ENCODE peak calls at places on chromosomes 7 and 10, in ten cellular contexts. F is ovary; U is CD8-positive, alpha-beta T cell; G is esophagus squamous epithelium; N is uterus; Q is mammary epithelial cell; J is GM23248; P is suprapubic skin; K is neuronal stem cell; B is left ventricle myocardium inferior. M is an unnamed sample. For H3K4me1, the result is how much of the 10 kb centered on the place peaks cover.

GRCh38 chr7:105776068-105776790 is 100.2 kb downstream of the ATXN7L1 start:
- DNase-seq in F (peak), U (no peak), G (no peak), N (peak), Q (peak), J (peak), P (no peak), K (no peak), B (no peak), M (peak)

GRCh38 chr10:70430489-70431445 is 10.7 kb downstream of the NODAL start:
- DNase-seq in F (peak), U (no peak), G (no peak), N (peak), Q (peak), J (peak), P (peak), K (no peak), B (peak), M (peak)

GRCh38 chr7:130371059-130371458 is 9.2 kb upstream of the CPA1 start:
- DNase-seq in F (peak), U (no peak), G (no peak), N (peak), Q (peak), J (peak), P (no peak), K (no peak), B (no peak), M (peak)

GRCh38 chr10:1209355-1209979 is 153.3 kb downstream of the WDR37 start:
- DNase-seq in F (no peak), U (peak), G (no peak), N (no peak), Q (no peak), J (no peak), P (no peak), K (no peak), B (no peak), M (no peak)

GRCh38 chr7:132782777-132783633 is 206.7 kb upstream of the PLXNA4 start:
- DNase-seq in F (no peak), U (no peak), G (no peak), N (no peak), Q (no peak), J (peak), P (no peak), K (no peak), B (no peak), M (no peak)

GRCh38 chr7:142957723-142958122 is 4.4 kb downstream of the KEL start:
- DNase-seq in F (no peak), U (no peak), G (no peak), N (no peak), Q (no peak), J (no peak), P (no peak), K (no peak), B (no peak), M (no peak)

GRCh38 chr10:1654247-1654646 is 83.1 kb downstream of the ADARB2 start:
- DNase-seq in F (no peak), U (no peak), G (no peak), N (no peak), Q (no peak), J (no peak), P (no peak), K (no peak), B (no peak), M (no peak)

GRCh38 chr7:148664319-148664718 is 34.4 kb upstream of the CUL1 start:
- DNase-seq in F (no peak), U (no peak), G (no peak), N (no peak), Q (no peak), J (peak), P (no peak), K (no peak), B (peak), M (peak)

GRCh38 chr10:121157998-121158397 is 306.8 kb downstream of the WDR11 start:
- DNase-seq in F (no peak), U (no peak), G (no peak), N (no peak), Q (peak), J (no peak), P (no peak), K (no peak), B (no peak), M (peak)

GRCh38 chr7:21300692-21301091 is 127.2 kb upstream of the SP4 start:
- DNase-seq in F (no peak), U (no peak), G (no peak), N (no peak), Q (no peak), J (no peak), P (no peak), K (no peak), B (no peak), M (no peak)

GRCh38 chr10:81548160-81548559 is 326.8 kb upstream of the NRG3 start:
- DNase-seq in F (no peak), U (no peak), G (no peak), N (no peak), Q (no peak), J (no peak), P (no peak), K (no peak), B (no peak), M (no peak)

GRCh38 chr7:42858570-42858969 is 53.3 kb downstream of the C7orf25 start:
- DNase-seq in F (no peak), U (no peak), G (no peak), N (no peak), Q (peak), J (peak), P (no peak), K (no peak), B (no peak), M (no peak)

GRCh38 chr10:121608669-121609190 is 10.5 kb upstream of the FGFR2 start:
- DNase-seq in F (peak), U (peak), G (no peak), N (peak), Q (peak), J (peak), P (peak), K (no peak), B (peak), M (peak)

GRCh38 chr10:98253499-98253898 is 14.5 kb downstream of the LOXL4 start:
- DNase-seq in F (no peak), U (no peak), G (no peak), N (no peak), Q (no peak), J (no peak), P (no peak), K (no peak), B (no peak), M (no peak)

GRCh38 chr10:126242352-126243260 is 145.7 kb downstream of the ADAM12 start:
- DNase-seq in F (peak), U (no peak), G (no peak), N (peak), Q (peak), J (peak), P (peak), K (no peak), B (peak), M (no peak)

DNA sequence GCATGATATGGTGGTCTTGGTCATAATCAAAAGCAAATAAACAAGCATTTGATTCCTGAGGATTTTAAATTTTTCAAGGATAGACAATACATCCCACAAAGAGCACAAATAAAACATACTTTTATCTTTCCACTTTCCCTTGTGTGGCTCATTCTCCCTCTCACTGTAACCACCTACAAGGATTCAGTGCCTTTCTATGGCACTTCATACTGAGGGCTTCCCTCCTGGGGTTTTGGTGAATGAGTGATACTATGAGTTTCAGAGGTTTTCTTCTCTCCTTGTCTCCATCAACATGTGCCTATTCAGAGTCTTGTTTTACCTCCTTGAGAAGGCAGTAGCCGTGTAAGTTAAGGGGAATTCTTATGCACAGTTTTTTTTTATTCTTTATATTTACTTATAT is 296.0 kb upstream of the TEX47 start:
- DNase-seq in F (no peak), U (no peak), G (no peak), N (no peak), Q (no peak), J (no peak), P (no peak), K (no peak), B (no peak), M (no peak)
- H3K4me3 ChIP-seq in F (no peak), U (no peak), G (no peak), N (no peak), Q (no peak), J (no peak), P (no peak), K (no peak), B (no peak), M (no peak)

DNA sequence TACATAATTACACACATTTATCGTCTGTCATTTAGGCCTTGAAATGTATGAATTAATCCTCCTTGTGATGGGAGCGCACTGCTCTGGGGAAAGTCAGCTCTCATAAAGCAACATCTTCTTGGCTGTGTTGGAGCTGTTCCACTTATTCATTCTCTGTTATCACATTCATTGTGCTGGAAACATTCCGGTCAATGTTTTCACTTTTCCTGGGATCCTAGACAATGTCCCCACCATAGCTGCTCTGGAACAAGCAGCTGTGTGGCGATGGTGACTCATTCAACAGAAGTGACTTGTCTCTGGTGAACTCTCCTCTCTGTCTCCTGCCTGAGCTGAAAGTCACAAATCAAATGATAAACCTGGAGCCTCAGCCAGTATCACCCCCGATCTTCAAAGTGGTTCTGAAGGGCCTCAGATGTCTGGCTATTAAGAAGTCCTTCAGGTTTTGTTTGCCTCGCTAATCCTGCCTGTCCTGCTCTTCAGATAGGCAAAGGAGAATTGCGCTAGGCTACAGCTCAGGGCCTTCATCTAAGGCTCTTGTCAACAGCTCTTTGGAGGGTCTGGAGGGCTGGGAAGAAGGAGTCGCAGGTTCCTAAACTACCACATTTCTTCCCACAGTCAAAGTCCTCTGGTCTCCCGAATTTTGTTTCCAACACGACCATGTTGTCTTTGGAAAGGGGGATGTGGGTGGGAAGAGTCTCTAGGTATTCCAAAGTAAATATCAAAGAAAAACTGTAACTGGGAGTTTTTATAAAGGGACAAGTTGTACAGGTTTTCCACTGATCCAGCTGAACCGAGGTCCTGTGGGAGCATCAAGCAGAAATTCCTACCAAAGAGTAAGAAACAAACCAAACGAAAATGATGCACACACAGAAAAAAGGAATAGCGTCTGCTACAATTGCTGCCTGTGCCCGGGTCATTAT is 29.3 kb downstream of the KLF6 start:
- DNase-seq in F (no peak), U (no peak), G (no peak), N (no peak), Q (no peak), J (peak), P (no peak), K (no peak), B (no peak), M (peak)
- H3K4me1 ChIP-seq in F (under half), U (under half), G (under half), N (under half), Q (under half), J (under half), P (under half), K (under half), B (under half), M (under half)

GRCh38 chr10:44033008-44033407 is 351.9 kb downstream of the CXCL12 start:
- DNase-seq in F (no peak), U (no peak), G (no peak), N (no peak), Q (no peak), J (peak), P (no peak), K (no peak), B (no peak), M (no peak)

GRCh38 chr10:44032216-44032615 is 352.7 kb downstream of the CXCL12 start:
- DNase-seq in F (no peak), U (no peak), G (no peak), N (no peak), Q (no peak), J (peak), P (no peak), K (no peak), B (no peak), M (no peak)

GRCh38 chr10:44030132-44030531 is 354.8 kb downstream of the CXCL12 start:
- DNase-seq in F (no peak), U (peak), G (no peak), N (no peak), Q (no peak), J (no peak), P (no peak), K (no peak), B (no peak), M (no peak)

GRCh38 chr10:44028384-44029137 is 356.3 kb downstream of the CXCL12 start:
- DNase-seq in F (no peak), U (no peak), G (no peak), N (no peak), Q (no peak), J (no peak), P (no peak), K (no peak), B (no peak), M (no peak)

GRCh38 chr10:44030681-44031080 is 354.2 kb downstream of the CXCL12 start:
- DNase-seq in F (no peak), U (no peak), G (no peak), N (no peak), Q (no peak), J (no peak), P (no peak), K (no peak), B (no peak), M (no peak)
- H3K27ac ChIP-seq in F (no peak), U (no peak), G (no peak), N (peak), Q (no peak), J (no peak), P (no peak), K (no peak), B (peak), M (no peak)

GRCh38 chr7:37536706-37537105 is 88.0 kb upstream of the ELMO1 start:
- DNase-seq in F (no peak), U (no peak), G (no peak), N (no peak), Q (no peak), J (no peak), P (no peak), K (no peak), B (no peak), M (no peak)

GRCh38 chr7:37545619-37546356 is 97.1 kb upstream of the ELMO1 start:
- DNase-seq in F (no peak), U (no peak), G (no peak), N (no peak), Q (no peak), J (no peak), P (no peak), K (no peak), B (no peak), M (no peak)

GRCh38 chr7:37541810-37542443 is 93.3 kb upstream of the ELMO1 start:
- DNase-seq in F (no peak), U (no peak), G (no peak), N (no peak), Q (no peak), J (no peak), P (no peak), K (no peak), B (no peak), M (no peak)

GRCh38 chr7:37538945-37539344 is 90.3 kb upstream of the ELMO1 start:
- DNase-seq in F (no peak), U (no peak), G (no peak), N (no peak), Q (no peak), J (no peak), P (no peak), K (no peak), B (no peak), M (no peak)

DNA sequence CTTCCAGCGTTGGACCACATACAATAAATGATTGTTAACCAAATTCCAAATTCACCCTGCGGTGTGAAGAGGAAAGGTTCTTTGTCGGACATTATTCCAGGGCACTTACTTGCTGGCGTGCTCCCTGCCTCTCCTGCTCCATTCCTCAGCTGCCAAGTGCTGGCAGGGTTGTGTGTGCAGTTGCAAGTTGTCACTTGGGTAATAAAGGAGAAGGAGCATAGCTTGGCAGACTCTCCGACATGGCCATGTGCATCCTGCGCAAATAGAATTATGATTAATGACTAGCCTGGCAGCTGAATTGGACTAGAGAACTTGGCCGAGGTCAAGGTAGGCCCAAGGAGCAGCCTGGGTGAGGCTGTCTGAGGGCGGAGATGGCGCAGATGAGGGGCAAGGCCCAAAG is 92.3 kb upstream of the ELMO1 start:
- DNase-seq in F (no peak), U (no peak), G (no peak), N (no peak), Q (no peak), J (no peak), P (no peak), K (no peak), B (no peak), M (no peak)
- H3K4me3 ChIP-seq in F (no peak), U (no peak), G (no peak), N (no peak), Q (no peak), J (no peak), P (no peak), K (no peak), B (no peak), M (no peak)

GRCh38 chr10:103856497-103857175 is 1.3 kb upstream of the SH3PXD2A start:
- DNase-seq in F (peak), U (no peak), G (no peak), N (no peak), Q (no peak), J (no peak), P (peak), K (no peak), B (no peak), M (no peak)

GRCh38 chr10:103855424-103855823 is at the start of gene SH3PXD2A:
- DNase-seq in F (peak), U (no peak), G (no peak), N (peak), Q (no peak), J (peak), P (no peak), K (peak), B (peak), M (no peak)

GRCh38 chr10:103854687-103855423 is 521 bp downstream of the SH3PXD2A start:
- DNase-seq in F (peak), U (no peak), G (no peak), N (peak), Q (no peak), J (peak), P (no peak), K (no peak), B (peak), M (no peak)

GRCh38 chr10:103854265-103854686 is 1.1 kb downstream of the SH3PXD2A start:
- DNase-seq in F (peak), U (no peak), G (no peak), N (no peak), Q (no peak), J (no peak), P (no peak), K (peak), B (no peak), M (no peak)

GRCh38 chr10:103855852-103856496 is 598 bp upstream of the SH3PXD2A start:
- DNase-seq in F (no peak), U (no peak), G (no peak), N (no peak), Q (no peak), J (no peak), P (peak), K (peak), B (no peak), M (no peak)
- H3K4me1 ChIP-seq in F (under half), U (under half), G (under half), N (under half), Q (half or more), J (under half), P (half or more), K (under half), B (half or more), M (under half)

DNA sequence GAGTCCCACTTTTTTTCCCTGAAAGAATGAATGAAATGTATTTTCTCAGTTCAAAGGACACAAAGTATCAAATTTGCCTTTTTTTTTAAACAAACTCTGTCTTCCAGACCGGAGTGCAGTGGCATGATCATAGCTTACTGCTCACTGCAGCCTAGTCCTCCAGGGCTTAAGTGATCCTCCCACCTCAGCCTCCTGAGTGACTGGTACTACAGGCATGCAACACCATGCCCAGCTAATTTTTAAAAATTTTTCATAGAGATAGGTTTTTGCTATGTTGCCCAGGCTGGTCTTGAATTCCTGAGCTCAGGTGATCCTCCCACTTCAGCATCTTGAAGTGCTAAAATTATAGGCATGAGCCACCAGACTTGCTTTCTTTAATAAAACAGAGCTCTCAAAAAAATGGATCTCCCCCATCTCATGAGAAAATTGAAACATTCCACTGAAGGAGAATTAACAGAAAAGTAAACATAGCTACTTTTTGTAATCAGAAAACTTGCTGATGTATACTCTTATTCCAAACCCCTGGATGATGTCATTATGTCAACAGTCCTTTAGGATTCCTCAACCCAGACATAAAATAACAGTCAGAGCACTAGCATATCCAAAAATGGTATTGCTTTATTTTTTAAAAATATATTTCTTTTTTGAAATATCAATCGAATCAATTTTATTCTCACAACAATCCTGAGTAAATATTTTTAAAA is 12.3 kb upstream of the TRDMT1 start:
- DNase-seq in F (no peak), U (no peak), G (no peak), N (no peak), Q (peak), J (peak), P (no peak), K (no peak), B (no peak), M (no peak)
- H3K27ac ChIP-seq in F (no peak), U (no peak), G (no peak), N (no peak), Q (peak), J (peak), P (no peak), K (no peak), B (no peak), M (no peak)

GRCh38 chr7:96710544-96710943 is 898 bp upstream of the SEM1 start:
- DNase-seq in F (no peak), U (no peak), G (no peak), N (no peak), Q (no peak), J (no peak), P (no peak), K (no peak), B (no peak), M (no peak)
- H3K4me3 ChIP-seq in F (no peak), U (no peak), G (no peak), N (no peak), Q (no peak), J (no peak), P (no peak), K (no peak), B (no peak), M (no peak)